ENCODE peak calls at places on chromosomes 2 and 18, in six cellular contexts. N is CD4-positive, alpha-beta memory T cell; V is uterus; M is ovary; B is Panc1; T is A549. G is an unnamed sample.
A peak's percentile ranks its signal among the peaks of the same experiment; 100 is the strongest.

GRCh38 chr2:98538280-98539041 is 69.9 kb downstream of the COA5 start:
- DNase-seq in T (no peak), N (no peak), V (no peak), M (no peak), B (no peak), G (peak; percentile 39)

GRCh38 chr2:24423095-24423494 is 62.8 kb upstream of the ITSN2 start:
- DNase-seq in V (no peak), B (no peak), N (no peak), M (no peak), T (no peak), G (no peak)

GRCh38 chr2:184599054-184599874 is 935 bp downstream of the ZNF804A start:
- DNase-seq in M (no peak), T (no peak), V (no peak), B (no peak), N (no peak), G (peak; percentile 8)

GRCh38 chr18:46563317-46563716 is 93.7 kb downstream of the LOXHD1 start:
- DNase-seq in T (no peak), V (no peak), B (no peak), M (no peak), N (no peak), G (no peak)

GRCh38 chr2:54522624-54523281 is 66.6 kb downstream of the SPTBN1 start:
- DNase-seq in B (no peak), N (peak; percentile 79), V (peak; percentile 40), T (peak; percentile 64), M (no peak), G (peak; percentile 48)

GRCh38 chr2:12637754-12638153 is 79.0 kb upstream of the TRIB2 start:
- DNase-seq in T (no peak), V (no peak), M (no peak), N (no peak), B (no peak), G (peak; percentile 67)

GRCh38 chr2:106581755-106582430 is 94.7 kb downstream of the CD8B2 start:
- DNase-seq in N (peak; percentile 37), B (no peak), M (peak; percentile 44), V (peak; percentile 61), T (peak; percentile 86), G (peak; percentile 69)

GRCh38 chr18:28284132-28284531 is 107.2 kb upstream of the CDH2 start:
- DNase-seq in M (no peak), V (no peak), B (no peak), N (no peak), T (no peak), G (peak; percentile 4)

GRCh38 chr18:39178171-39178570 is 1612.6 kb upstream of the CELF4 start:
- DNase-seq in V (no peak), N (no peak), B (no peak), T (no peak), M (no peak), G (no peak)

GRCh38 chr2:53818854-53819435 is 32.1 kb downstream of the ERLEC1 start:
- DNase-seq in B (no peak), M (no peak), V (no peak), T (no peak), N (no peak), G (no peak)

GRCh38 chr2:232434091-232434490 is 21.9 kb upstream of the ALPI start:
- DNase-seq in N (no peak), T (no peak), V (no peak), B (no peak), M (no peak), G (no peak)

GRCh38 chr2:239158641-239159475 is 242.0 kb downstream of the HDAC4 start:
- DNase-seq in T (no peak), V (peak; percentile 15), N (no peak), B (no peak), M (no peak), G (no peak)

GRCh38 chr2:76169985-76170384 is 459.3 kb upstream of the GCFC2 start:
- DNase-seq in N (no peak), B (no peak), M (no peak), V (no peak), T (no peak), G (no peak)

GRCh38 chr2:12617366-12617765 is 99.4 kb upstream of the TRIB2 start:
- DNase-seq in V (no peak), B (no peak), M (no peak), T (no peak), N (no peak), G (no peak)

GRCh38 chr2:29009270-29009669 is 28.2 kb downstream of the TOGARAM2 start:
- DNase-seq in B (no peak), M (no peak), T (no peak), V (no peak), N (no peak), G (no peak)

GRCh38 chr2:177175917-177176668 is 36.5 kb upstream of the HNRNPA3 start:
- DNase-seq in V (no peak), N (no peak), T (no peak), B (no peak), M (no peak), G (no peak)

GRCh38 chr2:158013791-158014190 is 87.9 kb upstream of the UPP2 start:
- DNase-seq in V (no peak), M (no peak), T (no peak), B (no peak), N (no peak), G (no peak)

GRCh38 chr2:168784993-168785392 is 17.4 kb upstream of the NOSTRIN start:
- DNase-seq in M (no peak), T (no peak), B (no peak), V (no peak), N (no peak), G (peak; percentile 49)

GRCh38 chr2:239268082-239268481 is 132.7 kb downstream of the HDAC4 start:
- DNase-seq in B (no peak), V (no peak), T (no peak), N (no peak), M (peak; percentile 52), G (no peak)

GRCh38 chr2:136013286-136013685 is 27.9 kb upstream of the DARS1 start:
- DNase-seq in T (no peak), V (no peak), B (no peak), N (no peak), M (no peak), G (no peak)

GRCh38 chr2:136017786-136018185 is 32.4 kb upstream of the DARS1 start:
- DNase-seq in M (no peak), V (no peak), T (no peak), B (no peak), N (no peak), G (no peak)

GRCh38 chr2:136012315-136012714 is 26.9 kb upstream of the DARS1 start:
- DNase-seq in T (no peak), V (no peak), B (no peak), N (no peak), M (no peak), G (no peak)

GRCh38 chr2:136015688-136016087 is 30.3 kb upstream of the DARS1 start:
- DNase-seq in T (no peak), N (no peak), V (no peak), M (no peak), B (no peak), G (no peak)

GRCh38 chr2:136013962-136014361 is 28.5 kb upstream of the DARS1 start:
- DNase-seq in B (no peak), N (no peak), T (no peak), M (no peak), V (no peak), G (no peak)
- H3K4me3 ChIP-seq in B (no peak overlapping the region), N (no peak overlapping the region), T (no peak overlapping the region), M (no peak overlapping the region), V (no peak overlapping the region), G (no peak overlapping the region)

GRCh38 chr2:241307055-241307454 is 8.4 kb downstream of the HDLBP start:
- DNase-seq in M (no peak), V (no peak), B (no peak), T (no peak), N (no peak), G (no peak)

GRCh38 chr2:241310917-241311566 is 4.4 kb downstream of the HDLBP start:
- DNase-seq in B (no peak), N (no peak), M (no peak), V (no peak), T (no peak), G (no peak)

GRCh38 chr2:241309684-241310117 is 5.8 kb downstream of the HDLBP start:
- DNase-seq in V (no peak), M (no peak), B (no peak), T (no peak), N (peak; percentile 50), G (peak; percentile 68)

GRCh38 chr2:241308832-241309500 is 6.5 kb downstream of the HDLBP start:
- DNase-seq in B (no peak), M (no peak), V (no peak), N (no peak), T (no peak), G (no peak)

GRCh38 chr2:241308267-241308666 is 7.2 kb downstream of the HDLBP start:
- DNase-seq in B (no peak), T (no peak), M (no peak), V (no peak), N (no peak), G (peak; percentile 58)
- H3K4me3 ChIP-seq in B (no peak overlapping the region), T (no peak overlapping the region), M (no peak overlapping the region), V (no peak overlapping the region), N (no peak overlapping the region), G (no peak overlapping the region)

DNA sequence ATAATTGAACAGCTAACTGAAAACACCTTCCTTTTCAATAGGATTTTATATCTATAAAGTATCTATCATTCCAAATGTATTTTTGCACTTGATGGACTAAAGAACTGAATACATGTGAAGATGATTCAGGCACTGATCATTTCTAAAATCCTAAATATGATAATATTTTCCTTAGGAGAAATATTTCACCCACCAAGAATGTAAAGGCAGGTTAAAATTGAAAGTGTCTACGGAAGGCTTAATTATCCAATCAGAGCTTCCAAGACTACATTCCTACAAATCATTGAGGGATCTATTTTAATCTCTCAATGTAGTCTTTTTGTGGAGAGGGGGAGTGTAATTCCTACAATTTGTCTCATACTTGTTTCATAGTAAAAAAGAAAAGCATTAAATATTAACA is 3.6 kb downstream of the GALNT3 start:
- DNase-seq in N (no peak), V (no peak), B (no peak), M (no peak), T (no peak), G (no peak)
- H3K4me3 ChIP-seq in N (no peak overlapping the region), V (no peak overlapping the region), B (no peak overlapping the region), M (no peak overlapping the region), T (no peak overlapping the region), G (no peak overlapping the region)

DNA sequence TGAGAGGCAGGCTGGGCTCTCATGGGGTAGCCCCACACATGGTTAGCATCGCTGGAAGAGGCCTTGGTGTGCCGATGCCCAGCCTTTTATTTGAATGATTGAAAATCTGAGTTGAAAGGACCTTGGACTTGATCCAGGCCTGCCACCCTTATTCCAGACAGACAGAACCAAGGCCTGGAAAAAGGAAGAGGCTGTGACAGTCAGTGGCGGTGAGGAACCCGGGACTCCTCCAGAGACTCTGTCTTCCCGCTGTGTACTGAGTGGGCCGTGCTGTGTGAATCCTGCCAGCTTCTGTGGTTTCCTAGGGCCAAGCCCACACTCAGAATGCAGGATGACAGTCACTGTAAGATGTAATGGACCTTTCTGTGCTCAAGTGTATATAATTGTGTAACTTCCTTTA is 218.5 kb downstream of the LDLRAD4 start:
- DNase-seq in T (no peak), B (no peak), N (peak; percentile 12), V (no peak), M (no peak), G (no peak)
- H3K4me3 ChIP-seq in T (no peak overlapping the region), B (no peak overlapping the region), N (no peak overlapping the region), V (no peak overlapping the region), M (no peak overlapping the region), G (no peak overlapping the region)

GRCh38 chr2:209619782-209620181 is 151.8 kb upstream of the UNC80 start:
- DNase-seq in V (no peak), B (no peak), M (no peak), N (no peak), T (no peak), G (peak; percentile 40)
- H3K4me3 ChIP-seq in V (no peak overlapping the region), B (no peak overlapping the region), M (no peak overlapping the region), N (no peak overlapping the region), T (no peak overlapping the region), G (no peak overlapping the region)

GRCh38 chr18:22102948-22103663 is 66.3 kb upstream of the GATA6 start:
- DNase-seq in M (no peak), B (no peak), V (peak; percentile 36), N (no peak), T (no peak), G (no peak)
- H3K4me3 ChIP-seq in M (no peak overlapping the region), B (no peak overlapping the region), V (no peak overlapping the region), N (no peak overlapping the region), T (no peak overlapping the region), G (no peak overlapping the region)

G was measured in fibroblast of mammary gland.